ENCODE peak calls at places on chromosomes 6 and 20, in seven cellular contexts. A, H, Y, C, I, Z and M are unnamed samples.

GRCh38 chr20:13006825-13007224 is 1.9 kb upstream of the SPTLC3 start:
- DNase-seq in Z (peak), Y (no peak), A (no peak), I (peak), H (no peak), C (no peak), M (no peak)

GRCh38 chr20:51447097-51447764 is 95.3 kb downstream of the NFATC2 start:
- DNase-seq in C (peak), Z (peak), A (no peak), I (peak), H (no peak), Y (peak), M (no peak)

GRCh38 chr6:80545323-80545722 is 438.9 kb downstream of the BCKDHB start:
- DNase-seq in Z (no peak), H (no peak), Y (no peak), A (no peak), C (no peak), I (no peak), M (no peak)

GRCh38 chr20:60453388-60453787 is 495.2 kb downstream of the CDH26 start:
- DNase-seq in A (no peak), Z (no peak), I (no peak), Y (no peak), C (no peak), H (no peak), M (no peak)

GRCh38 chr6:18179770-18180393 is 24.7 kb downstream of the KDM1B start:
- DNase-seq in I (no peak), Z (no peak), C (peak), H (no peak), Y (no peak), A (no peak), M (no peak)

GRCh38 chr6:118893095-118893881 is 664 bp upstream of the ASF1A start:
- DNase-seq in I (peak), Y (no peak), H (peak), A (no peak), Z (peak), C (peak), M (no peak)

GRCh38 chr6:77094821-77095220 is 368.5 kb downstream of the HTR1B start:
- DNase-seq in Y (no peak), I (no peak), H (no peak), A (no peak), Z (no peak), C (no peak), M (no peak)

GRCh38 chr20:58891686-58892125 is 39.2 kb downstream of the GNAS start:
- DNase-seq in I (peak), Y (no peak), H (peak), A (no peak), C (peak), Z (peak), M (peak)

GRCh38 chr6:106591111-106591825 is 38.0 kb downstream of the RTN4IP1 start:
- DNase-seq in I (peak), A (no peak), Y (no peak), H (no peak), Z (peak), C (no peak), M (no peak)

GRCh38 chr6:157246048-157246630 is 77.2 kb downstream of the TMEM242 start:
- DNase-seq in Y (no peak), C (no peak), A (no peak), Z (no peak), H (no peak), I (no peak), M (no peak)

DNA sequence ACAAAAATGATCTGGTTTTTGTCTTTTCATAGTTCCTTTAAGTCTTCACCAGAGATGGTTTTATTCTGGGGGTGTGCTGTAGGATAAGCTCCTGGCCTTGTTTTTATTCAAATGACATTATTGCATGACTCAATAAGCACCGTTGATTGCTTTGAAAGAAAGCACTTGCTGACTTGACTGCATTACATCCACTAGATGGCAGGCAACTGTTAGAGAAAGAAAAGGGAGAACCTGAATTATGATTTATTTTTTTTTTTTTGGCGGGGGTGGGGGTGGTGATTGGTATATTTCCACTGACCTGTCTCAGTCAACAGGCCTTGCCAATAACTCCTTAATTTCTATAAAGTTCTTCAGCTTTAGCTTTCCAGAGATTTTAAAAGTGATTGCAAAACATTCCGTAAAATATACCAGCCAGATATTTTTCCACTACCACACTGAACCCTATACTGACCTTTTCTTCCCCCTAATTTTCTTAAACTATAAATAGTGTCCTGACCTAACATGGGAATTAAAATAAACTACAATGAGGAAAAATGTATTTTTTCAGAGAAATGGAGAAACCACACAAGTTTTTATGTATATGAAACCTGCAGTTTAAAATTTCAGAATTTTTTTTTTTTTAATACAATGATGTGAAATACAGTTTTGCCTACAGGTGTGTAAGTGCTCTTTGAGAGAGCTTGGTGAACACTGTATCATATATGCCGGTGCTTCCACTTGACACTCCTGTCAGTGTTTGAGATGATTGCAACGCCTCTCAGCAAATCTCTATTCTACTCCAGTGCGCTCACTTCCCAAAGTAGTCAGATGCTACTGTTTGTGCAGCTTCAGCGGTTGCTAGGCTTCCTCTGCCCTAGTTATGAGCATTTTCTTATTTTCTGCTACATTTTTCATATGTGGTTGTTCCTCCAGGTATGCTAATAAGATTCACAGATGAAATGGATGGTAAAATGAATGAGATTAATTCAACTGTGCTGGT is 274.3 kb downstream of the CD109 start:
- DNase-seq in Z (peak), C (no peak), H (peak), I (peak), A (no peak), Y (peak), M (no peak)
- TF ChIP-seq CTCF in Z (peak), C (peak), H (peak), I (peak), A (no peak), Y (peak), M (peak)

GRCh38 chr6:75796723-75797122 is 47.7 kb downstream of the MYO6 start:
- DNase-seq in H (no peak), Y (no peak), I (no peak), A (no peak), Z (no peak), C (no peak), M (no peak)
- TF ChIP-seq CTCF in H (no peak), Y (no peak), I (no peak), A (no peak), Z (no peak), C (no peak), M (no peak)

GRCh38 chr20:5947276-5947675 is 3.1 kb downstream of the TRMT6 start:
- DNase-seq in Y (no peak), A (no peak), H (no peak), Z (peak), I (no peak), C (no peak), M (no peak)

GRCh38 chr20:5949943-5950270 is 426 bp downstream of the TRMT6 start:
- DNase-seq in A (no peak), H (no peak), Z (no peak), C (no peak), Y (no peak), I (no peak), M (no peak)

GRCh38 chr20:5945963-5946362 is 4.4 kb downstream of the TRMT6 start:
- DNase-seq in H (no peak), Z (peak), A (no peak), C (no peak), Y (no peak), I (peak), M (no peak)

GRCh38 chr20:5950271-5951031 is at the start of the genes MCM8 and TRMT6:
- DNase-seq in Z (peak), A (peak), C (peak), Y (peak), H (peak), I (peak), M (peak)
- TF ChIP-seq CTCF in Z (no peak), A (no peak), C (no peak), Y (no peak), H (no peak), I (no peak), M (no peak)

GRCh38 chr6:68468244-68468884 is 166.7 kb upstream of the ADGRB3 start:
- DNase-seq in H (no peak), I (no peak), A (no peak), Y (no peak), C (no peak), Z (peak), M (peak)
- TF ChIP-seq CTCF in H (no peak), I (peak), A (no peak), Y (no peak), C (no peak), Z (peak), M (peak)

GRCh38 chr20:36670665-36671357 is 24.8 kb upstream of the SLA2 start:
- DNase-seq in H (no peak), Y (no peak), C (no peak), Z (no peak), A (no peak), I (no peak), M (no peak)

GRCh38 chr20:36663026-36663425 is 17.0 kb upstream of the SLA2 start:
- DNase-seq in Z (no peak), H (no peak), C (no peak), Y (no peak), I (no peak), A (no peak), M (no peak)

GRCh38 chr20:36666181-36666740 is 20.3 kb upstream of the SLA2 start:
- DNase-seq in I (no peak), A (peak), Z (peak), H (no peak), Y (no peak), C (no peak), M (no peak)
- TF ChIP-seq CTCF in I (no peak), A (peak), Z (no peak), H (peak), Y (no peak), C (no peak), M (peak)

GRCh38 chr6:3233321-3233720 is 5.9 kb upstream of the TUBB2B start:
- DNase-seq in A (no peak), I (no peak), Y (no peak), Z (no peak), C (no peak), H (no peak), M (no peak)
- TF ChIP-seq CTCF in A (no peak), I (no peak), Y (no peak), Z (no peak), C (no peak), H (no peak), M (no peak)

GRCh38 chr20:23142162-23143050 is 56.3 kb upstream of the CD93 start:
- DNase-seq in I (no peak), Y (no peak), Z (peak), H (peak), C (no peak), A (no peak), M (no peak)
- TF ChIP-seq CTCF in I (no peak), Y (no peak), Z (no peak), H (no peak), C (no peak), A (no peak), M (no peak)

DNA sequence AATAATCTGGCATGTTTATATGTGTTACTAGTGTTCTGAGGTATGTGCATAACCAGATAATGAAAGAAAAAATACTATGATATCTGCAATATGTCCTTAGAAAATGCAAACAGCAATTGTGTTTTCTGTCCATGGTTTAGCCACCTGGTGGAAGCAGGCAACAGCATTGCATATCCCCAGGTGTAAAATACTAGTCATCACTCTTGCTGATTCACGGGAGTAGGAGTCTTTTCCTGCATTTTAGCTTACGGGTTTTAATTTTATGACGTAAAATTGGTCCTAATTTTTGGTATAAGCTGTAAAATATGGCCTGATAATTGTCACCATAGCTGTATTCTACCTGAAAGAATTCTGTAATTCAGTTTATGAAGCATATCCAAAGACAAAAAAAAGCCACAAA is 2.5 kb downstream of the RNF182 start:
- DNase-seq in A (no peak), Z (peak), H (no peak), Y (no peak), C (no peak), I (no peak), M (no peak)
- TF ChIP-seq CTCF in A (no peak), Z (peak), H (no peak), Y (peak), C (no peak), I (peak), M (peak)

DNA sequence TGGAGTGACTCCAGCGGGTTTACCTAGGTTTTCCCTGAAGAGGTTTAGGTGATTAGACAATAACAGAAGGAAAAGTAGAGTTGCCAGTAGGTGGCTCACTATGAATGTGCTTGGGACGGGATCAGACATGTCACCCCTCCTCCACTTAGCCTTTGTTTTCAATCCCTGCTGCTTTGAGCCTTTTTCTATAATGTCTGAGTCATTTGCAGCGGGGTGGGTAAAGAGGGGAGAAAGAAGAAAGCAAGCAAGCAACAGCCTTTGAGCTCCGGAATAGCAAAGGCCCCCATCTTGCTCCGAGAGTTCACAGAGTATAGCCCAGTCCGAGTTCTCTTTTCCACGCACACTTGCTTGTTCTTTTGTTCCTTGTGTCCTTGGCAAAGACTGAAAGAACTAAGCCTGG is 129.1 kb downstream of the PACRG start:
- DNase-seq in Y (peak), Z (peak), I (peak), A (no peak), C (peak), H (no peak), M (peak)
- TF ChIP-seq CTCF in Y (peak), Z (peak), I (peak), A (no peak), C (no peak), H (peak), M (peak)